ENCODE peak calls at places on chromosomes 3 and 15, in nine cellular contexts. A is hypothalamus, Q is A673, E is cardiac fibroblast, V is heart right ventricle, N is NCI-H1694, C is RPMI8226, B is astrocyte of the spinal cord, L is NCI-H446 treated with DMSO at 0.1 percent for 48 hours. X is an unnamed sample.

GRCh38 chr15:31151301-31152233 is 50.0 kb upstream of the TRPM1 start:
- DNase-seq in E (no peak), Q (no peak), C (no peak), A (no peak), V (no peak), B (no peak), N (no peak), L (no peak), X (no peak)

GRCh38 chr3:175601521-175601920 is 742.4 kb downstream of the NAALADL2 start:
- DNase-seq in L (no peak), N (no peak), C (no peak), Q (no peak), A (no peak), B (no peak), V (no peak), E (peak), X (no peak)

GRCh38 chr3:171056528-171056927 is 30.0 kb upstream of the SLC2A2 start:
- DNase-seq in B (peak), V (no peak), Q (no peak), E (peak), N (no peak), C (no peak), A (no peak), L (no peak), X (no peak)

GRCh38 chr3:48518755-48519154 is 14.8 kb upstream of the SHISA5 start:
- DNase-seq in B (no peak), Q (no peak), L (no peak), E (no peak), N (no peak), A (no peak), V (no peak), C (no peak), X (no peak)

GRCh38 chr15:26564354-26564753 is 208.5 kb downstream of the GABRB3 start:
- DNase-seq in N (no peak), Q (no peak), A (no peak), E (no peak), B (no peak), V (no peak), L (no peak), C (no peak), X (no peak)

GRCh38 chr3:135224963-135225362 is 429.9 kb downstream of the EPHB1 start:
- DNase-seq in C (no peak), B (no peak), E (no peak), Q (no peak), V (no peak), L (no peak), N (no peak), A (no peak), X (no peak)

GRCh38 chr3:187227658-187228258 is 30.5 kb downstream of the RTP1 start:
- DNase-seq in Q (no peak), B (peak), V (no peak), N (no peak), L (no peak), C (no peak), E (peak), A (no peak), X (no peak)

GRCh38 chr3:197520311-197521276 is 35.2 kb downstream of the BDH1 start:
- DNase-seq in C (no peak), A (peak), Q (peak), B (peak), L (no peak), V (no peak), N (peak), E (peak), X (peak)

GRCh38 chr3:9970020-9970652 is 16.5 kb downstream of the EMC3 start:
- DNase-seq in V (no peak), A (no peak), L (no peak), E (peak), N (no peak), C (no peak), B (peak), Q (no peak), X (no peak)

GRCh38 chr3:171461087-171461917 is 1.1 kb upstream of the TNIK start:
- DNase-seq in E (peak), C (peak), V (no peak), L (peak), Q (no peak), A (no peak), B (peak), N (no peak), X (peak)

GRCh38 chr3:149401215-149401925 is 23.9 kb upstream of the TM4SF1 start:
- DNase-seq in Q (no peak), E (peak), N (no peak), A (no peak), B (peak), C (no peak), L (no peak), V (no peak), X (peak)

GRCh38 chr15:38726187-38726586 is 161.6 kb upstream of the RASGRP1 start:
- DNase-seq in E (no peak), N (no peak), Q (no peak), B (no peak), L (no peak), C (no peak), V (no peak), A (no peak), X (no peak)

GRCh38 chr3:20023663-20024417 is 11.8 kb upstream of the PP2D1 start:
- DNase-seq in V (peak), A (peak), L (no peak), N (no peak), E (peak), C (no peak), B (no peak), Q (no peak), X (no peak)

GRCh38 chr3:111592941-111593340 is 2.2 kb downstream of the ZBED2 start:
- DNase-seq in N (no peak), A (no peak), C (no peak), L (no peak), B (no peak), Q (no peak), V (no peak), E (no peak), X (no peak)

GRCh38 chr3:144564011-144564410 is 592.4 kb downstream of the DIPK2A start:
- DNase-seq in V (no peak), Q (no peak), L (no peak), A (no peak), B (no peak), N (no peak), C (no peak), E (no peak), X (no peak)

X was measured in NCI-H69.